ENCODE peak calls at places on chromosomes 5 and 9, in eight cellular contexts. One of them, this sample, is unnamed.

GRCh38 chr5:180852510-180852909 is 8.6 kb downstream of the ZFP62 start:
- DNase-seq in body of pancreas: no peak
- DNase-seq in tibial artery: no peak
- DNase-seq in GM12865: no peak
- DNase-seq in A549: no peak
- DNase-seq in cardiac muscle cell: no peak
- DNase-seq in keratinocyte: no peak
- DNase-seq in AG10803: no peak
- DNase-seq in this sample: no peak

GRCh38 chr5:27472875-27473274 is 434.5 kb upstream of the CDH9 start:
- DNase-seq in body of pancreas: no peak
- DNase-seq in tibial artery: no peak
- DNase-seq in GM12865: peak
- DNase-seq in A549: peak
- DNase-seq in cardiac muscle cell: no peak
- DNase-seq in keratinocyte: no peak
- DNase-seq in AG10803: peak
- DNase-seq in this sample: no peak

GRCh38 chr5:98309785-98310566 is 463.5 kb upstream of the RGMB start:
- DNase-seq in body of pancreas: peak
- DNase-seq in tibial artery: no peak
- DNase-seq in GM12865: peak
- DNase-seq in A549: peak
- DNase-seq in cardiac muscle cell: no peak
- DNase-seq in keratinocyte: peak
- DNase-seq in AG10803: peak
- DNase-seq in this sample: no peak

GRCh38 chr9:76438841-76439588 is 20.0 kb upstream of the GCNT1 start:
- DNase-seq in body of pancreas: no peak
- DNase-seq in tibial artery: no peak
- DNase-seq in GM12865: peak
- DNase-seq in A549: no peak
- DNase-seq in cardiac muscle cell: no peak
- DNase-seq in keratinocyte: no peak
- DNase-seq in AG10803: no peak
- DNase-seq in this sample: no peak

GRCh38 chr9:38339087-38339486 is 53.4 kb upstream of the ALDH1B1 start:
- DNase-seq in body of pancreas: peak
- DNase-seq in tibial artery: no peak
- DNase-seq in GM12865: peak
- DNase-seq in A549: no peak
- DNase-seq in cardiac muscle cell: no peak
- DNase-seq in keratinocyte: no peak
- DNase-seq in AG10803: peak
- DNase-seq in this sample: no peak

GRCh38 chr5:121681200-121681855 is 170.4 kb upstream of the FTMT start:
- DNase-seq in body of pancreas: no peak
- DNase-seq in tibial artery: no peak
- DNase-seq in GM12865: no peak
- DNase-seq in A549: no peak
- DNase-seq in cardiac muscle cell: no peak
- DNase-seq in keratinocyte: no peak
- DNase-seq in AG10803: no peak
- DNase-seq in this sample: no peak

GRCh38 chr5:127875235-127876021 is 172.2 kb downstream of the CCDC192 start:
- DNase-seq in body of pancreas: peak
- DNase-seq in tibial artery: no peak
- DNase-seq in GM12865: peak
- DNase-seq in A549: peak
- DNase-seq in cardiac muscle cell: peak
- DNase-seq in keratinocyte: no peak
- DNase-seq in AG10803: peak
- DNase-seq in this sample: peak

GRCh38 chr5:133316346-133317343 is 264.8 kb downstream of the HSPA4 start:
- DNase-seq in body of pancreas: no peak
- DNase-seq in tibial artery: no peak
- DNase-seq in GM12865: peak
- DNase-seq in A549: peak
- DNase-seq in cardiac muscle cell: peak
- DNase-seq in keratinocyte: no peak
- DNase-seq in AG10803: no peak
- DNase-seq in this sample: peak

GRCh38 chr5:157361865-157362465 is 96.0 kb downstream of the CYFIP2 start:
- DNase-seq in body of pancreas: no peak
- DNase-seq in tibial artery: no peak
- DNase-seq in GM12865: no peak
- DNase-seq in A549: no peak
- DNase-seq in cardiac muscle cell: no peak
- DNase-seq in keratinocyte: no peak
- DNase-seq in AG10803: peak
- DNase-seq in this sample: no peak

GRCh38 chr9:68804911-68805889 is 100.2 kb downstream of the PIP5K1B start:
- DNase-seq in body of pancreas: no peak
- DNase-seq in tibial artery: no peak
- DNase-seq in GM12865: no peak
- DNase-seq in A549: no peak
- DNase-seq in cardiac muscle cell: peak
- DNase-seq in keratinocyte: no peak
- DNase-seq in AG10803: no peak
- DNase-seq in this sample: no peak

GRCh38 chr5:147551677-147552076 is 41.8 kb upstream of the DPYSL3 start:
- DNase-seq in body of pancreas: no peak
- DNase-seq in tibial artery: no peak
- DNase-seq in GM12865: no peak
- DNase-seq in A549: no peak
- DNase-seq in cardiac muscle cell: no peak
- DNase-seq in keratinocyte: no peak
- DNase-seq in AG10803: no peak
- DNase-seq in this sample: no peak

GRCh38 chr5:139671096-139671841 is 23.1 kb downstream of the CXXC5 start:
- DNase-seq in body of pancreas: no peak
- DNase-seq in tibial artery: no peak
- DNase-seq in GM12865: peak
- DNase-seq in A549: no peak
- DNase-seq in cardiac muscle cell: no peak
- DNase-seq in keratinocyte: no peak
- DNase-seq in AG10803: no peak
- DNase-seq in this sample: no peak

GRCh38 chr5:25862276-25862675 is 1176.1 kb downstream of the CDH9 start:
- DNase-seq in body of pancreas: no peak
- DNase-seq in tibial artery: no peak
- DNase-seq in GM12865: no peak
- DNase-seq in A549: peak
- DNase-seq in cardiac muscle cell: no peak
- DNase-seq in keratinocyte: no peak
- DNase-seq in AG10803: no peak
- DNase-seq in this sample: no peak

GRCh38 chr9:82791685-82792084 is 271.3 kb downstream of the RASEF start:
- DNase-seq in body of pancreas: no peak
- DNase-seq in tibial artery: no peak
- DNase-seq in GM12865: no peak
- DNase-seq in A549: no peak
- DNase-seq in cardiac muscle cell: no peak
- DNase-seq in keratinocyte: no peak
- DNase-seq in AG10803: no peak
- DNase-seq in this sample: no peak

GRCh38 chr9:77018058-77019009 is 1.1 kb upstream of the FOXB2 start:
- DNase-seq in body of pancreas: no peak
- DNase-seq in tibial artery: no peak
- DNase-seq in GM12865: no peak
- DNase-seq in A549: no peak
- DNase-seq in cardiac muscle cell: peak
- DNase-seq in keratinocyte: no peak
- DNase-seq in AG10803: no peak
- DNase-seq in this sample: no peak

GRCh38 chr9:36189978-36190377 is 743 bp upstream of the CLTA start:
- DNase-seq in body of pancreas: peak
- DNase-seq in tibial artery: no peak
- DNase-seq in GM12865: peak
- DNase-seq in A549: peak
- DNase-seq in cardiac muscle cell: peak
- DNase-seq in keratinocyte: no peak
- DNase-seq in AG10803: no peak
- DNase-seq in this sample: no peak

GRCh38 chr9:110536802-110537201 is 42.7 kb downstream of the SVEP1 start:
- DNase-seq in body of pancreas: no peak
- DNase-seq in tibial artery: no peak
- DNase-seq in GM12865: no peak
- DNase-seq in A549: peak
- DNase-seq in cardiac muscle cell: no peak
- DNase-seq in keratinocyte: no peak
- DNase-seq in AG10803: peak
- DNase-seq in this sample: no peak

GRCh38 chr5:53779541-53779981 is 219.1 kb downstream of the NDUFS4 start:
- DNase-seq in body of pancreas: no peak
- DNase-seq in tibial artery: no peak
- DNase-seq in GM12865: peak
- DNase-seq in A549: no peak
- DNase-seq in cardiac muscle cell: no peak
- DNase-seq in keratinocyte: no peak
- DNase-seq in AG10803: peak
- DNase-seq in this sample: no peak

GRCh38 chr5:77876862-77877502 is 100.8 kb upstream of the TBCA start:
- DNase-seq in body of pancreas: no peak
- DNase-seq in tibial artery: no peak
- DNase-seq in GM12865: no peak
- DNase-seq in A549: no peak
- DNase-seq in cardiac muscle cell: no peak
- DNase-seq in keratinocyte: no peak
- DNase-seq in AG10803: no peak
- DNase-seq in this sample: no peak

GRCh38 chr9:110502842-110503241 is 76.7 kb downstream of the SVEP1 start:
- DNase-seq in body of pancreas: no peak
- DNase-seq in tibial artery: no peak
- DNase-seq in GM12865: no peak
- DNase-seq in A549: no peak
- DNase-seq in cardiac muscle cell: no peak
- DNase-seq in keratinocyte: no peak
- DNase-seq in AG10803: no peak
- DNase-seq in this sample: no peak

GRCh38 chr5:74892921-74893320 is 26.7 kb upstream of the FAM169A start:
- DNase-seq in body of pancreas: no peak
- DNase-seq in tibial artery: no peak
- DNase-seq in GM12865: no peak
- DNase-seq in A549: no peak
- DNase-seq in cardiac muscle cell: no peak
- DNase-seq in keratinocyte: no peak
- DNase-seq in AG10803: no peak
- DNase-seq in this sample: no peak
- H3K4me3 ChIP-seq in body of pancreas: no peak
- H3K4me3 ChIP-seq in tibial artery: no peak
- H3K4me3 ChIP-seq in GM12865: no peak
- H3K4me3 ChIP-seq in A549: no peak
- H3K4me3 ChIP-seq in cardiac muscle cell: no peak
- H3K4me3 ChIP-seq in keratinocyte: no peak
- H3K4me3 ChIP-seq in AG10803: no peak
- H3K4me3 ChIP-seq in this sample: no peak

DNA sequence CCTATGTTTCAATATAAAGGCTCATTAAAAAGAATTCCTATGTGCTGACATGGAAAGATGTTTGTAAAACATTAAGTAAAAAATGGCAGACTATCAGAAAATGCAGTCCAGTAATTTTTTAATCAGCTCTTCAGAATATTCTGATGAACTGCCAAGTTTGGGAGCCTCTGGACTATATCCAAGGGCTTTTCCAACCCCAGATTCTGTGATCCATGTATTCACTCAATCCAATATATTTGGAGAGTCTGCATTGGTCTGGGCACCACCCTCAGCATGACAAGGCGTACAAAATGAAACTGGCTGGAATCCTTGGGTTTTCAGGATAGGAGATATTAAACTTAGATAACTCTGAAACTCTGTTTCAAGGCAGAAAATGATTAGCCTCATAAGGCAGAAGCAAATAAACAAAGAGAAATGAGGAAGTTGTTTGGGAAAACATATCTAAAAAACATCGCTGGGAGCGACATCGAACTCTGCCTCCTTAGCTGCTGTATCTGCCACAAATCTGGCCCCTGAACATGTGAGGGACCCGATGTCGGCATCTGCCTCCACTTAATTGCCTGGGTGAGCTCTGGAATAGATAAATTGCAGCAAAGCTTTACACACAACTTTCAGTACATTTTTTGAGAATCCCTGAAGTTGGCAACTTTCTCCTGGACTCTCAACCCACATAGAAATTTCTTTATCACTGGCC is 14.4 kb downstream of the PDE6A start:
- DNase-seq in body of pancreas: peak
- DNase-seq in tibial artery: no peak
- DNase-seq in GM12865: no peak
- DNase-seq in A549: no peak
- DNase-seq in cardiac muscle cell: no peak
- DNase-seq in keratinocyte: no peak
- DNase-seq in AG10803: no peak
- DNase-seq in this sample: no peak
- H3K4me3 ChIP-seq in body of pancreas: no peak
- H3K4me3 ChIP-seq in tibial artery: no peak
- H3K4me3 ChIP-seq in GM12865: no peak
- H3K4me3 ChIP-seq in A549: no peak
- H3K4me3 ChIP-seq in cardiac muscle cell: no peak
- H3K4me3 ChIP-seq in keratinocyte: no peak
- H3K4me3 ChIP-seq in AG10803: peak
- H3K4me3 ChIP-seq in this sample: no peak

GRCh38 chr5:6634327-6634713 is 1.1 kb downstream of the SRD5A1 start:
- DNase-seq in body of pancreas: no peak
- DNase-seq in tibial artery: no peak
- DNase-seq in GM12865: peak
- DNase-seq in A549: no peak
- DNase-seq in cardiac muscle cell: no peak
- DNase-seq in keratinocyte: no peak
- DNase-seq in AG10803: peak
- DNase-seq in this sample: no peak
- H3K4me3 ChIP-seq in body of pancreas: no peak
- H3K4me3 ChIP-seq in tibial artery: peak
- H3K4me3 ChIP-seq in GM12865: peak
- H3K4me3 ChIP-seq in A549: peak
- H3K4me3 ChIP-seq in cardiac muscle cell: peak
- H3K4me3 ChIP-seq in keratinocyte: peak
- H3K4me3 ChIP-seq in AG10803: peak
- H3K4me3 ChIP-seq in this sample: peak

DNA sequence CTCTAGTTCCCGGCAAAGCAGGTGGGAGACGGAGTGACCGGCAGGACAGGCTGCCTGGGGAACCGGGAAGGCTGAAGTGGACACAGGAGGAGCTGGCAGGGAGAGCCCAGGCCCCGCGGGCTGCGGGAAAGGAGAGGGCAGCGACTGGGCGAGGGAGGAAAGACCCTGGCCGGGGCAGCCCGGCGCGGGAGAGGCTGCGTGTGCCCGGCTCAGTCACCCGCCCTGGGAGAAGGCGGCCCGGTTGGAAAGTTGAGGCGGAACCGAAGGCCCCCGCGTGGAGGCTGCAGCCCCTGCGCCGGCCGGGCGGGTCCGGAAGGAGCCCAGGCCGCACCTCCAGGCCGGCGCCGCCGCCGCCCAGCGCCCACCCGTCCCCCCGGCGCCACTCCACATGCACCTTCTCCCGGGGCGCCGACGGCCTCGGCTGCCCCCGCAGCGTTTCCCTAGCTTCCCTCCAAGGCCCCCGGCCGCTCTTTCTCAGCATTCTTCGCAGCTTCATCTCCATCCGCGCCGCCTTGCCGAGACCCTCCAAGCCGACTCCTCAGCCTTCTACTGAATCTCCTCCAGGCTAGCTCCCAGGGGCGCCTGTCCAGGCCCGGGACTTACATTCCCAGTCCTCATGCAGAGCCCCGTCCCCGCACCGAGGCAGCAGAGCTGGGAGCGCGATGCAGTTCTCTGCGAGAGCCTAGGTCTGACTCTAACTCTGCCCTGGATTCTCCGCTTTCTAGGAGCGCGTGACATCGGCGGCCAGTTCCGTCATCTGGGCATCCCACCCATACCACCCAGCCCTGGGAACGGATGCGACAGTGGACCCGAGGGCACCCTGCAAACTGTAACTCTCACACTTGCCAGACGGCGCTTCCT is 152.0 kb downstream of the ERCC6L2 start:
- DNase-seq in body of pancreas: peak
- DNase-seq in tibial artery: no peak
- DNase-seq in GM12865: no peak
- DNase-seq in A549: no peak
- DNase-seq in cardiac muscle cell: peak
- DNase-seq in keratinocyte: no peak
- DNase-seq in AG10803: no peak
- DNase-seq in this sample: no peak
- H3K4me3 ChIP-seq in body of pancreas: no peak
- H3K4me3 ChIP-seq in tibial artery: peak
- H3K4me3 ChIP-seq in GM12865: no peak
- H3K4me3 ChIP-seq in A549: no peak
- H3K4me3 ChIP-seq in cardiac muscle cell: no peak
- H3K4me3 ChIP-seq in keratinocyte: no peak
- H3K4me3 ChIP-seq in AG10803: no peak
- H3K4me3 ChIP-seq in this sample: no peak